ENCODE peak calls at places on chromosomes 11 and 22, in seven cellular contexts. A is naive thymus-derived CD8-positive, alpha-beta T cell; O is NCI-H460; I is activated T-cell treated with anti-CD3 and anti-CD28 coated beads, Interleukin-2, amount 50 U/mL, for 48 hours; V is T-helper 2 cell; U is stimulated activated naive CD8-positive, alpha-beta T cell treated with anti-CD3 and anti-CD28 coated beads, Interleukin-15, Interleukin-2, amounts not matched to agents 100 U/mL and 50 U/mL, for 24 hours; Q is DMS153. E is an unnamed sample.

GRCh38 chr11:15764329-15764728 is 592.0 kb downstream of the SOX6 start:
- DNase-seq in A (no peak), O (no peak), I (no peak), V (no peak), U (no peak), Q (no peak), E (no peak)

GRCh38 chr11:25065711-25066110 is 568.9 kb downstream of the LUZP2 start:
- DNase-seq in A (no peak), O (no peak), I (no peak), V (no peak), U (no peak), Q (no peak), E (no peak)

GRCh38 chr22:18968011-18968749 is 32.1 kb upstream of the PRODH start:
- DNase-seq in A (no peak), O (no peak), I (no peak), V (no peak), U (peak), Q (no peak), E (peak)

GRCh38 chr22:17563936-17564391 is 666 bp downstream of the SLC25A18 start:
- DNase-seq in A (no peak), O (no peak), I (no peak), V (no peak), U (no peak), Q (no peak), E (no peak)

GRCh38 chr22:22474733-22475132 is 33.8 kb downstream of the ZNF280B start:
- DNase-seq in A (no peak), O (no peak), I (no peak), V (no peak), U (no peak), Q (no peak), E (no peak)

GRCh38 chr11:621838-622237 is 2.9 kb downstream of the CDHR5 start:
- DNase-seq in A (no peak), O (no peak), I (no peak), V (no peak), U (no peak), Q (no peak), E (no peak)

GRCh38 chr11:26335903-26336302 is 4.0 kb downstream of the ANO3 start:
- DNase-seq in A (no peak), O (no peak), I (no peak), V (no peak), U (no peak), Q (no peak), E (no peak)

GRCh38 chr11:42631223-42631843 is 680.5 kb upstream of the API5 start:
- DNase-seq in A (no peak), O (no peak), I (no peak), V (no peak), U (no peak), Q (peak), E (no peak)

GRCh38 chr11:46107780-46108179 is 13.5 kb downstream of the PHF21A start:
- DNase-seq in A (no peak), O (no peak), I (no peak), V (no peak), U (no peak), Q (no peak), E (no peak)

GRCh38 chr22:45534339-45535192 is 31.9 kb downstream of the FBLN1 start:
- DNase-seq in A (no peak), O (no peak), I (no peak), V (no peak), U (no peak), Q (peak), E (no peak)

GRCh38 chr11:12761029-12761428 is 86.8 kb downstream of the TEAD1 start:
- DNase-seq in A (no peak), O (no peak), I (no peak), V (no peak), U (no peak), Q (no peak), E (no peak)

GRCh38 chr11:877565-877964 is 33.0 kb downstream of the CHID1 start:
- DNase-seq in A (peak), O (peak), I (peak), V (peak), U (peak), Q (no peak), E (no peak)

GRCh38 chr22:25008666-25009065 is 56.1 kb downstream of the KIAA1671 start:
- DNase-seq in A (no peak), O (no peak), I (no peak), V (no peak), U (no peak), Q (no peak), E (no peak)

GRCh38 chr11:88520391-88520790 is 182.9 kb upstream of the CTSC start:
- DNase-seq in A (no peak), O (no peak), I (no peak), V (no peak), U (no peak), Q (no peak), E (no peak)

GRCh38 chr11:117809236-117810055 is 12.4 kb upstream of the DSCAML1 start:
- DNase-seq in A (peak), O (peak), I (peak), V (peak), U (peak), Q (peak), E (peak)

GRCh38 chr11:73412308-73412707 is 36.1 kb downstream of the RELT start:
- DNase-seq in A (no peak), O (no peak), I (no peak), V (no peak), U (no peak), Q (no peak), E (no peak)

GRCh38 chr22:19823191-19823590 is 31.5 kb downstream of the GNB1L start:
- DNase-seq in A (no peak), O (no peak), I (no peak), V (no peak), U (no peak), Q (no peak), E (peak)

GRCh38 chr11:128525411-128526243 is 61.7 kb downstream of the ETS1 start:
- DNase-seq in A (peak), O (no peak), I (peak), V (peak), U (no peak), Q (no peak), E (no peak)

GRCh38 chr11:10453261-10453660 is 1.8 kb upstream of the AMPD3 start:
- DNase-seq in A (no peak), O (no peak), I (no peak), V (no peak), U (no peak), Q (no peak), E (no peak)

GRCh38 chr11:61004841-61005240 is 33.4 kb downstream of the CD6 start:
- DNase-seq in A (peak), O (no peak), I (peak), V (peak), U (no peak), Q (peak), E (no peak)

GRCh38 chr11:119081682-119082081 is 3.0 kb upstream of the HMBS start:
- DNase-seq in A (no peak), O (no peak), I (no peak), V (no peak), U (no peak), Q (no peak), E (no peak)

GRCh38 chr11:100328626-100329340 is 358.3 kb upstream of the ARHGAP42 start:
- DNase-seq in A (no peak), O (peak), I (no peak), V (no peak), U (no peak), Q (peak), E (no peak)